ENCODE peak calls at places on chromosomes 2 and 18, in four cellular contexts. J is IMR-90, N is mesendoderm, X is H1. D is an unnamed sample.
A peak's percentile ranks its signal among the peaks of the same experiment; 100 is the strongest.

GRCh38 chr18:55912919-55913318 is 324.9 kb upstream of the TCF4 start:
- DNase-seq in J (no peak), N (no peak), X (no peak), D (no peak)

GRCh38 chr2:159275111-159275510 is 11.4 kb downstream of the WDSUB1 start:
- DNase-seq in J (no peak), N (no peak), X (no peak), D (no peak)

GRCh38 chr2:28901841-28902240 is 7.4 kb downstream of the WDR43 start:
- DNase-seq in J (no peak), N (no peak), X (no peak), D (no peak)

GRCh38 chr2:156399950-156400703 is 36.1 kb upstream of the GPD2 start:
- DNase-seq in J (peak; percentile 64), N (peak; percentile 69), X (peak; percentile 85), D (peak; percentile 81)

GRCh38 chr2:120476141-120476540 is 130.2 kb downstream of the INHBB start:
- DNase-seq in J (no peak), N (no peak), X (no peak), D (no peak)

GRCh38 chr2:31476511-31477171 is 62.1 kb upstream of the XDH start:
- DNase-seq in J (peak; percentile 19), N (no peak), X (no peak), D (no peak)

GRCh38 chr2:238157506-238158017 is 1.2 kb upstream of the ERFE start:
- DNase-seq in J (no peak), N (no peak), X (no peak), D (no peak)

GRCh38 chr2:238950551-238950950 is 102.7 kb downstream of the TWIST2 start:
- DNase-seq in J (no peak), N (no peak), X (no peak), D (peak; percentile 28)

GRCh38 chr2:152635635-152636298 is 81.5 kb downstream of the PRPF40A start:
- DNase-seq in J (peak; percentile 53), N (peak; percentile 74), X (peak; percentile 90), D (peak; percentile 74)

GRCh38 chr2:165791811-165792454 is 2.1 kb downstream of the GALNT3 start:
- DNase-seq in J (peak; percentile 45), N (peak; percentile 57), X (no peak), D (no peak)

GRCh38 chr2:9554841-9555337 is 741 bp downstream of the ADAM17 start:
- DNase-seq in J (peak; percentile 88), N (peak; percentile 79), X (no peak), D (no peak)

DNA sequence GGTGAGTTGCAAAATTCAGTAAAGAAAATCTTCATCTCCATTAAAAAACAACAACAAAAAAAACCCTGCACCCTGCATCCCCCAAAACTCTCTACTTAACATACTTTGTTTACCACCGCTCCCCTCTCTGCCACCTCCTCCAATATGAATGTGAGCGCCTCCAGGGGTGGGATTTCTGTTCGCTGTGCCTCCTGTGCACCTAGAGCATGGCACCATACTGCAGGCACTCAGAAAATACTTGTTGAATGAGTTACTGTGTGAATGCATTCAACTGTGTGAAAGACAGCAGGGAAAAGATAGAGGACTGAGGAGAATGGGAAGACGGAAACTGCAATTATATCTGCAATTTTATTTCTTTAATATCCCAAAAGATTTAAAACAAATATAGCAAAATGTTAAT is 4.5 kb downstream of the CEBPZ start:
- DNase-seq in J (no peak), N (peak; percentile 57), X (no peak), D (no peak)
- H3K9ac ChIP-seq in J (no peak overlapping the region), N (peak overlapping the region; percentile 9), X (no peak overlapping the region), D (no peak overlapping the region)

GRCh38 chr2:180374502-180375281 is 367.6 kb upstream of the CWC22 start:
- DNase-seq in J (no peak), N (no peak), X (no peak), D (no peak)
- H3K56ac ChIP-seq in J (no peak overlapping the region), N (no peak overlapping the region), X (no peak overlapping the region), D (no peak overlapping the region)

GRCh38 chr2:130351495-130352125 is 4.2 kb upstream of the PTPN18 start:
- DNase-seq in J (no peak), N (no peak), X (no peak), D (no peak)

GRCh38 chr2:130354135-130354420 is 1.8 kb upstream of the PTPN18 start:
- DNase-seq in J (no peak), N (no peak), X (peak; percentile 32), D (no peak)

GRCh38 chr2:130355181-130355577 is 677 bp upstream of the PTPN18 start:
- DNase-seq in J (no peak), N (no peak), X (no peak), D (no peak)

GRCh38 chr2:130353291-130354134 is 2.3 kb upstream of the PTPN18 start:
- DNase-seq in J (no peak), N (no peak), X (peak; percentile 43), D (no peak)

DNA sequence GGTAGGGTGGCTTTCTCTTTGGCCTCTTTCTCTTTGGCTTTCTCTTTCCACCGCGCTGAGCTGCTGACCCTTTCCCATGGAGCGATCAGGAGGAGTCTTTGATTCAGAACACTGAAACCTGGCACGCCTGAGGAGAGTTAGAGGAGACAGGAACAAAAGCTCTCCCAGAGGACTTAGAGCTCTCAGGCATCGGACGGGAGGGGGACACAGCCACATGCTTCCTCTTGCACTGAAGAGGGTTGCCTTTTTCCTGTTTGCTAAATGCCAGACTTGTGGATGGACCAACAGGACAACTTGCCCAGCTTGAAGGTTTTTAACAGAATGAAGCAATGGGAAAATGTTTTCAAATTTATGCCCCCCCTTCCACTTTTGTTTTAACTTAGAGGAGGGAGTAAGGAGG is 3.6 kb upstream of the PTPN18 start:
- DNase-seq in J (no peak), N (no peak), X (peak; percentile 36), D (no peak)
- H2BK5ac ChIP-seq in J (no peak overlapping the region), N (no peak overlapping the region), X (no peak overlapping the region), D (no peak overlapping the region)

GRCh38 chr18:70374154-70374553 is 85.3 kb downstream of the SOCS6 start:
- DNase-seq in J (peak; percentile 30), N (no peak), X (no peak), D (no peak)
- H3K9ac ChIP-seq in J (no peak overlapping the region), N (no peak overlapping the region), X (no peak overlapping the region), D (no peak overlapping the region)

GRCh38 chr18:22668496-22668895 is 250.8 kb upstream of the CTAGE1 start:
- DNase-seq in J (no peak), N (no peak), X (no peak), D (no peak)
- H3K56ac ChIP-seq in J (peak overlapping the region; percentile 94), N (no peak overlapping the region), X (no peak overlapping the region), D (no peak overlapping the region)

GRCh38 chr18:23284629-23285028 is 149.3 kb downstream of the CABLES1 start:
- DNase-seq in J (no peak), N (peak; percentile 39), X (no peak), D (no peak)
- H2BK5ac ChIP-seq in J (peak overlapping the region; percentile 78), N (peak overlapping the region; percentile 99), X (peak overlapping the region; percentile 99), D (peak overlapping the region; percentile 79)

DNA sequence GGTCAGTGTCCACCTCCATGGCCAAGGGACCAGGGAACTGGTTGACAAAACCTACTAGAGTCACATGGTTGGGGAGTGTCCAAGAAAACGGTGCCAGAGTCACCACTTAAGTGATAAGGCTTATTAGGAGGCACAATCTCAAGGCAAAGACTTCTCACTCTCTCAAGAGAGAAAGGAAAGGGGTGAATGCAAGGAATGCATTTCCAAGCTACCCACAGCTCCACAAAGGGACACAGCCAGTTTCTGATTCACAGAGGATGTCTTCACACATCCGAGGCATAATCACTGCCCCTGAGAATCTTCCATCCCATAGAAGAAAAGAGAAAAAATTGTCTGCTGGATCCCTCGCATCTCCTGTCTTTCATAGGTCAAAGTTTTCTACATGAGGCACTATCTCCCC is 269.3 kb downstream of the TNS1 start:
- DNase-seq in J (peak; percentile 13), N (peak; percentile 19), X (no peak), D (no peak)
- H3K9ac ChIP-seq in J (no peak overlapping the region), N (no peak overlapping the region), X (no peak overlapping the region), D (no peak overlapping the region)

GRCh38 chr18:43265465-43265864 is 11.8 kb downstream of the SYT4 start:
- DNase-seq in J (no peak), N (no peak), X (no peak), D (no peak)
- H3K56ac ChIP-seq in J (no peak overlapping the region), N (no peak overlapping the region), X (no peak overlapping the region), D (no peak overlapping the region)

GRCh38 chr2:15940661-15941482 is 522 bp downstream of the MYCN start:
- DNase-seq in J (no peak), N (peak; percentile 83), X (peak; percentile 68), D (no peak)
- H2BK5ac ChIP-seq in J (no peak overlapping the region), N (peak overlapping the region; percentile 42), X (peak overlapping the region; percentile 78), D (no peak overlapping the region)

DNA sequence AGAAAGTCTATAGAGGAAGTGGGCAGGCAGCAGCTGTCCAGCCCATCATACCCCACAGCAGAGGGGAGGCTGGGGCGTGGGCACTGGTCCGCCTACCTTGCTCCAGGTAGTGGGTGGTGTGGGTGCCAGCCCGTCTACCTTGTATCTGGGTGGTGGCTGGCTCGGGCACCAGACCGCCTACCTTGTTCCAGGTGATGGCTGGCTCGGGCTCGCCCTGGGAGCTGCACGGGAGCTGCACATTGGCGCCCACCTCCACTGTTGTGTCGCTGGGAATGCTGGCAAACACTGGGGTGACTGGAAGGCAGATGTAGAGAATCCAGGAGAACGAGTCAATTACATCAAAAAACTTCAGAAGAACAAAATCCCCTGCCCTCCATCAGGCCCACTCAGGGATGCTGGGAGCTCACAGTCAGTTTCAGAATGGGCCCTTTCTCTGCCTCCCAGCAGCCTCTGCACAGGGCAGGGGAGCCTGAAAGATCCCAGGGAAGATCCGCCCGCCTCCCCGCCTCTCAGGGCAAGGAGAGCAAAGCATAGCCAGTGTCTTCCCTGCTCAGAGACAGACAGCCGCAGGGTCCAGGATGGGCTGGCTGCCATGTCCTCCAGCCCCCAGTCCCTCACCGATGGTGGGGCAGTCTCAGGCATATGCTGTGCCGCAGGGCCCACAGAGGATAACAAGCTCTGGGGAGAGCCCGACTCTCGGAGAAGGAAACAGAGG is 82.3 kb downstream of the PXDN start:
- DNase-seq in J (no peak), N (no peak), X (no peak), D (peak; percentile 19)
- H3K9ac ChIP-seq in J (no peak overlapping the region), N (no peak overlapping the region), X (no peak overlapping the region), D (no peak overlapping the region)